ENCODE peak calls at places on chromosomes 5 and 9, in five cellular contexts. One of them, this sample, is unnamed.

GRCh38 chr5:86542532-86542931 is 75.2 kb upstream of the COX7C start:
- DNase-seq in GM12878: no peak
- DNase-seq in HepG2: no peak
- DNase-seq in K562: no peak
- DNase-seq in H1: no peak
- DNase-seq in this sample: no peak

GRCh38 chr5:59799668-59800374 is 93.7 kb downstream of the PDE4D start:
- DNase-seq in HepG2: peak; percentile 7
- DNase-seq in K562: peak; percentile 24
- DNase-seq in GM12878: peak; percentile 24
- DNase-seq in H1: no peak
- DNase-seq in this sample: peak; percentile 37

GRCh38 chr9:2726620-2727335 is 9.5 kb downstream of the KCNV2 start:
- DNase-seq in GM12878: no peak
- DNase-seq in HepG2: no peak
- DNase-seq in H1: no peak
- DNase-seq in K562: no peak
- DNase-seq in this sample: no peak

GRCh38 chr9:19800884-19801283 is 12.0 kb upstream of the SLC24A2 start:
- DNase-seq in HepG2: no peak
- DNase-seq in H1: no peak
- DNase-seq in GM12878: no peak
- DNase-seq in K562: no peak
- DNase-seq in this sample: no peak

GRCh38 chr9:35749515-35750255 is 598 bp downstream of the RGP1 start:
- DNase-seq in GM12878: no peak
- DNase-seq in H1: no peak
- DNase-seq in HepG2: no peak
- DNase-seq in K562: no peak
- DNase-seq in this sample: no peak

GRCh38 chr5:124948062-124948753 is 201.8 kb upstream of the ZNF608 start:
- DNase-seq in H1: no peak
- DNase-seq in HepG2: no peak
- DNase-seq in GM12878: no peak
- DNase-seq in K562: no peak
- DNase-seq in this sample: no peak

GRCh38 chr9:135772056-135773042 is 70.4 kb downstream of the KCNT1 start:
- DNase-seq in K562: no peak
- DNase-seq in HepG2: no peak
- DNase-seq in H1: no peak
- DNase-seq in GM12878: no peak
- DNase-seq in this sample: no peak

GRCh38 chr9:133103183-133103986 is 17.7 kb downstream of the RALGDS start:
- DNase-seq in HepG2: peak; percentile 34
- DNase-seq in GM12878: no peak
- DNase-seq in H1: peak; percentile 93
- DNase-seq in K562: peak; percentile 69
- DNase-seq in this sample: peak; percentile 93

GRCh38 chr5:131997727-131998117 is 13.7 kb downstream of the ACSL6 start:
- DNase-seq in K562: no peak
- DNase-seq in H1: no peak
- DNase-seq in HepG2: no peak
- DNase-seq in GM12878: no peak
- DNase-seq in this sample: no peak

GRCh38 chr9:128275198-128276007 is at the start of gene GOLGA2:
- DNase-seq in H1: no peak
- DNase-seq in K562: peak; percentile 95
- DNase-seq in GM12878: no peak
- DNase-seq in HepG2: peak; percentile 56
- DNase-seq in this sample: peak; percentile 86

GRCh38 chr5:58926549-58926948 is 343.7 kb downstream of the RAB3C start:
- DNase-seq in K562: no peak
- DNase-seq in HepG2: no peak
- DNase-seq in H1: no peak
- DNase-seq in GM12878: no peak
- DNase-seq in this sample: no peak

GRCh38 chr9:87880116-87880515 is 2.6 kb upstream of the SPATA31E1 start:
- DNase-seq in K562: no peak
- DNase-seq in H1: no peak
- DNase-seq in GM12878: no peak
- DNase-seq in HepG2: no peak
- DNase-seq in this sample: no peak

DNA sequence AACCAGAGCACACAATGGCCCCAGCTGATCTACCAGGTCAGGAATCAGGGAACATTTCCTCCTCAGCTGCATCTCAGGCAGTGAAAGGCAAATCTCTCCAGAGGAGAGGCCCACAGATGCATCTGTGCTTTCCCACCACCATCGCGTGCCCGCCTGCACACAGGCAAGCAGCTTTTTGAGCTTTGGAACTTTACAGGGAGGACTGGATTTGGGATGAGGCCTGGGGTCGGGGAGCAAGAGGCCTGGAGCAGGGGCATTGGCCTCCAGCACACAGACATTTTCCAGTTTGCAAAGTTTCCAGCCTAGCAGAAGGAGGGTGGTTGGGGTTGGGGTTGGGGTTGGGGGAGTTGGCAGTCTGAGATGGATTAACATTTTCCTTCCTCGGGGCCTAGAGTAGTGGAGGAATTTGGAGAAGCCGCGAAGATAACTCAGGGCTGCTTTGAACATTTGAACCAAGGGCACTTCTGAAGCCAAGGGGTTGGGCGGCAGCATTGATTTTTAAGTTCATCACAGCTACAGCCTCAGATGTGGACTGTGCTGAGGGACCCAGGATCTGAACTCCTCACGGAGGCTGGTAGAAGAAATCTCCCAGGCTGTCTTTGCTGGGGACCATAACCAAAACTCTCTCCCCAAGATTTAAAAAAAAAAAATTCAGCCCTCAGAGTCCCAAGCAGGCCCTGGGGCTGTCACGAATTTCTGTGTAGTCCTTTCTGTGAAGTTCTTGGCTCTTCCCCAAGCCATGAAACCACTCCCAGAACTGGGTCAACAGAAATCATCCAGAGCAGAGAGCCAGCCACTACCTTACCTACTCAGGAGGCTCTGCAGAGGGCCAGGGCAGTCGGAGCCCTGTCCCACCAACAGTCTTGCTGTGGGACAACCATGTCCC is 25.6 kb downstream of the C5orf15 start:
- DNase-seq in K562: no peak
- DNase-seq in GM12878: no peak
- DNase-seq in H1: peak; percentile 28
- DNase-seq in HepG2: no peak
- DNase-seq in this sample: no peak
- TF ChIP-seq YY1 in K562: no peak
- TF ChIP-seq YY1 in GM12878: no peak
- TF ChIP-seq YY1 in H1: no peak
- TF ChIP-seq YY1 in HepG2: no peak
- TF ChIP-seq YY1 in this sample: no peak

GRCh38 chr9:137193771-137194170 is 5.3 kb downstream of the SSNA1 start:
- DNase-seq in K562: no peak
- DNase-seq in GM12878: no peak
- DNase-seq in H1: no peak
- DNase-seq in HepG2: no peak
- DNase-seq in this sample: no peak

GRCh38 chr9:137194909-137195308 is 5.6 kb downstream of the TPRN start:
- DNase-seq in HepG2: no peak
- DNase-seq in GM12878: no peak
- DNase-seq in H1: no peak
- DNase-seq in K562: no peak
- DNase-seq in this sample: no peak

GRCh38 chr9:137195525-137196220 is 4.9 kb downstream of the TPRN start:
- DNase-seq in HepG2: no peak
- DNase-seq in H1: no peak
- DNase-seq in GM12878: no peak
- DNase-seq in K562: no peak
- DNase-seq in this sample: no peak

GRCh38 chr9:137192859-137193258 is 4.4 kb downstream of the SSNA1 start:
- DNase-seq in GM12878: no peak
- DNase-seq in H1: no peak
- DNase-seq in K562: no peak
- DNase-seq in HepG2: no peak
- DNase-seq in this sample: no peak

GRCh38 chr9:137194388-137194787 is 5.9 kb downstream of the SSNA1 start:
- DNase-seq in H1: no peak
- DNase-seq in GM12878: no peak
- DNase-seq in HepG2: no peak
- DNase-seq in K562: no peak
- DNase-seq in this sample: no peak
- TF ChIP-seq RFX5 in H1: no peak
- TF ChIP-seq RFX5 in GM12878: no peak
- TF ChIP-seq RFX5 in HepG2: no peak
- TF ChIP-seq RFX5 in K562: no peak
- TF ChIP-seq RFX5 in this sample: no peak

GRCh38 chr5:130398825-130399224 is 494.6 kb downstream of the CHSY3 start:
- DNase-seq in K562: no peak
- DNase-seq in H1: no peak
- DNase-seq in HepG2: no peak
- DNase-seq in GM12878: no peak
- DNase-seq in this sample: no peak

GRCh38 chr5:130402906-130403305 is 498.6 kb downstream of the CHSY3 start:
- DNase-seq in K562: no peak
- DNase-seq in GM12878: no peak
- DNase-seq in H1: no peak
- DNase-seq in HepG2: no peak
- DNase-seq in this sample: no peak

DNA sequence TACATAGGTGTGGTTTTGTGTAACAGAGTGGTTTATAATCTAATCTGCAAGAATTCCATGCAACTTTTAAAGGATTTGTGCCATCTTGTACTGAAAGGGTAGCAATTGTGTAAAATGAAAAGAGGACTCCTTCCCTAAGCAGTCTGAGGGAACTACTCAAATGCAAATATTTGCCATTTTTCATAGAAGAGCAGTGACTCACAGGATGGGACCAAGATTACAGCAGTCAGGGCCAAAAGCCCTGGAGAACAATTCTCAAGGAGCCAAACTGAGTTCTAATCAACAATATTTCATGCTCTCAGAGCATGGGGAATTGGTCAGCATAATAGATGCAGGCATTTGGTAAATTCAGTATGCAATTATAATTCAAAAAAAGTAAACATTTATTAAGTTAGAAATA is 495.8 kb downstream of the CHSY3 start:
- DNase-seq in HepG2: peak; percentile 7
- DNase-seq in K562: no peak
- DNase-seq in H1: no peak
- DNase-seq in GM12878: no peak
- DNase-seq in this sample: no peak
- TF ChIP-seq YY1 in HepG2: no peak
- TF ChIP-seq YY1 in K562: no peak
- TF ChIP-seq YY1 in H1: no peak
- TF ChIP-seq YY1 in GM12878: no peak
- TF ChIP-seq YY1 in this sample: no peak

DNA sequence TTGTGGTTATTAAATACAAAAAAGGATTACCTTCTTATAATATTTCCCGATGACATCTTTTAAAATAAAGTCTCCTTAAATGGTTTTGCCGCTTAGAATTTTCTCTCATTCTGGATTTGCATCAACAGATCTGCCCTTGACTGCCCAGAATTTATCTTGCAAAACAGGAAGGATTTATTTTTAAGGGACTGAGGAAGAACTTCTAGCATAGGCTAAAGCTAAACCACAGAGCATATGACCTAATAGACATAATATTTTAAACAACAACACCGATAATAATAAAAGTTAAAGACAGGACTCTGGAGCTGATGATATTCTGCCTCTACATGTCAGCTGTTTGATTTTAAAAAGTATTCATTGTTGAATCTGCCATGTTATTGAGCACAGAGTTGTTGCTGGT is 145.3 kb upstream of the ADCY2 start:
- DNase-seq in GM12878: no peak
- DNase-seq in H1: no peak
- DNase-seq in HepG2: no peak
- DNase-seq in K562: no peak
- DNase-seq in this sample: no peak
- TF ChIP-seq RFX5 in GM12878: no peak
- TF ChIP-seq RFX5 in H1: no peak
- TF ChIP-seq RFX5 in HepG2: no peak
- TF ChIP-seq RFX5 in K562: no peak
- TF ChIP-seq RFX5 in this sample: no peak

GRCh38 chr5:68430282-68430681 is 214.7 kb downstream of the PIK3R1 start:
- DNase-seq in K562: no peak
- DNase-seq in GM12878: no peak
- DNase-seq in HepG2: no peak
- DNase-seq in H1: no peak
- DNase-seq in this sample: no peak
- TF ChIP-seq YY1 in K562: no peak
- TF ChIP-seq YY1 in GM12878: no peak
- TF ChIP-seq YY1 in HepG2: no peak
- TF ChIP-seq YY1 in H1: no peak
- TF ChIP-seq YY1 in this sample: no peak

GRCh38 chr5:151200913-151201445 is 22.9 kb downstream of the CCDC69 start:
- DNase-seq in H1: no peak
- DNase-seq in GM12878: no peak
- DNase-seq in HepG2: no peak
- DNase-seq in K562: no peak
- DNase-seq in this sample: no peak
- TF ChIP-seq RFX5 in H1: no peak
- TF ChIP-seq RFX5 in GM12878: no peak
- TF ChIP-seq RFX5 in HepG2: no peak
- TF ChIP-seq RFX5 in K562: no peak
- TF ChIP-seq RFX5 in this sample: no peak